ENCODE peak calls at places on chromosomes 13 and 19, in nine cellular contexts. One of them, this sample, is unnamed.

GRCh38 chr19:50230379-50231351 is 27.2 kb downstream of the MYH14 start:
- DNase-seq in RWPE1: no peak
- DNase-seq in ELF-1: peak; percentile 72
- DNase-seq in GM04503: no peak
- DNase-seq in heart right ventricle: no peak
- DNase-seq in activated T-helper 1 cell treated with Interleukin-2 at 50 U/mL for 16 hours: no peak
- DNase-seq in EH: no peak
- DNase-seq in stimulated activated CD4-positive, alpha-beta T cell treated with anti-CD3 and anti-CD28 coated beads, Interleukin-4, amount 100 ng/mL, for 1 hour: no peak
- DNase-seq in stimulated activated CD8-positive, alpha-beta memory T cell treated with anti-CD3 and anti-CD28 coated beads, Interleukin-4, amount 100 ng/mL, for 1 hour: no peak
- DNase-seq in this sample: peak; percentile 76

GRCh38 chr13:113468029-113468428 is 14.7 kb upstream of the ADPRHL1 start:
- DNase-seq in RWPE1: no peak
- DNase-seq in ELF-1: no peak
- DNase-seq in GM04503: no peak
- DNase-seq in heart right ventricle: no peak
- DNase-seq in activated T-helper 1 cell treated with Interleukin-2 at 50 U/mL for 16 hours: no peak
- DNase-seq in EH: no peak
- DNase-seq in stimulated activated CD4-positive, alpha-beta T cell treated with anti-CD3 and anti-CD28 coated beads, Interleukin-4, amount 100 ng/mL, for 1 hour: no peak
- DNase-seq in stimulated activated CD8-positive, alpha-beta memory T cell treated with anti-CD3 and anti-CD28 coated beads, Interleukin-4, amount 100 ng/mL, for 1 hour: no peak
- DNase-seq in this sample: no peak

GRCh38 chr13:111559612-111560423 is 239.4 kb downstream of the TEX29 start:
- DNase-seq in RWPE1: no peak
- DNase-seq in ELF-1: no peak
- DNase-seq in GM04503: no peak
- DNase-seq in heart right ventricle: no peak
- DNase-seq in activated T-helper 1 cell treated with Interleukin-2 at 50 U/mL for 16 hours: no peak
- DNase-seq in EH: no peak
- DNase-seq in stimulated activated CD4-positive, alpha-beta T cell treated with anti-CD3 and anti-CD28 coated beads, Interleukin-4, amount 100 ng/mL, for 1 hour: no peak
- DNase-seq in stimulated activated CD8-positive, alpha-beta memory T cell treated with anti-CD3 and anti-CD28 coated beads, Interleukin-4, amount 100 ng/mL, for 1 hour: no peak
- DNase-seq in this sample: no peak

GRCh38 chr19:18999896-19000620 is 33.3 kb downstream of the SUGP2 start:
- DNase-seq in RWPE1: no peak
- DNase-seq in ELF-1: no peak
- DNase-seq in GM04503: no peak
- DNase-seq in heart right ventricle: no peak
- DNase-seq in activated T-helper 1 cell treated with Interleukin-2 at 50 U/mL for 16 hours: no peak
- DNase-seq in EH: peak; percentile 19
- DNase-seq in stimulated activated CD4-positive, alpha-beta T cell treated with anti-CD3 and anti-CD28 coated beads, Interleukin-4, amount 100 ng/mL, for 1 hour: no peak
- DNase-seq in stimulated activated CD8-positive, alpha-beta memory T cell treated with anti-CD3 and anti-CD28 coated beads, Interleukin-4, amount 100 ng/mL, for 1 hour: no peak
- DNase-seq in this sample: peak; percentile 30

GRCh38 chr13:109779074-109779473 is 7.3 kb downstream of the IRS2 start:
- DNase-seq in RWPE1: no peak
- DNase-seq in ELF-1: no peak
- DNase-seq in GM04503: no peak
- DNase-seq in heart right ventricle: no peak
- DNase-seq in activated T-helper 1 cell treated with Interleukin-2 at 50 U/mL for 16 hours: no peak
- DNase-seq in EH: no peak
- DNase-seq in stimulated activated CD4-positive, alpha-beta T cell treated with anti-CD3 and anti-CD28 coated beads, Interleukin-4, amount 100 ng/mL, for 1 hour: no peak
- DNase-seq in stimulated activated CD8-positive, alpha-beta memory T cell treated with anti-CD3 and anti-CD28 coated beads, Interleukin-4, amount 100 ng/mL, for 1 hour: no peak
- DNase-seq in this sample: no peak

GRCh38 chr19:12733907-12734214 is 623 bp downstream of the TRIR start:
- DNase-seq in RWPE1: no peak
- DNase-seq in ELF-1: no peak
- DNase-seq in GM04503: no peak
- DNase-seq in heart right ventricle: no peak
- DNase-seq in activated T-helper 1 cell treated with Interleukin-2 at 50 U/mL for 16 hours: no peak
- DNase-seq in EH: peak; percentile 13
- DNase-seq in stimulated activated CD4-positive, alpha-beta T cell treated with anti-CD3 and anti-CD28 coated beads, Interleukin-4, amount 100 ng/mL, for 1 hour: no peak
- DNase-seq in stimulated activated CD8-positive, alpha-beta memory T cell treated with anti-CD3 and anti-CD28 coated beads, Interleukin-4, amount 100 ng/mL, for 1 hour: no peak
- DNase-seq in this sample: no peak

GRCh38 chr13:110262494-110262893 is 44.5 kb downstream of the COL4A1 start:
- DNase-seq in RWPE1: no peak
- DNase-seq in ELF-1: no peak
- DNase-seq in GM04503: no peak
- DNase-seq in heart right ventricle: no peak
- DNase-seq in activated T-helper 1 cell treated with Interleukin-2 at 50 U/mL for 16 hours: no peak
- DNase-seq in EH: no peak
- DNase-seq in stimulated activated CD4-positive, alpha-beta T cell treated with anti-CD3 and anti-CD28 coated beads, Interleukin-4, amount 100 ng/mL, for 1 hour: no peak
- DNase-seq in stimulated activated CD8-positive, alpha-beta memory T cell treated with anti-CD3 and anti-CD28 coated beads, Interleukin-4, amount 100 ng/mL, for 1 hour: no peak
- DNase-seq in this sample: no peak

GRCh38 chr19:10881403-10882107 is 10.2 kb downstream of the CARM1 start:
- DNase-seq in RWPE1: no peak
- DNase-seq in ELF-1: peak; percentile 73
- DNase-seq in GM04503: no peak
- DNase-seq in heart right ventricle: no peak
- DNase-seq in activated T-helper 1 cell treated with Interleukin-2 at 50 U/mL for 16 hours: no peak
- DNase-seq in EH: no peak
- DNase-seq in stimulated activated CD4-positive, alpha-beta T cell treated with anti-CD3 and anti-CD28 coated beads, Interleukin-4, amount 100 ng/mL, for 1 hour: no peak
- DNase-seq in stimulated activated CD8-positive, alpha-beta memory T cell treated with anti-CD3 and anti-CD28 coated beads, Interleukin-4, amount 100 ng/mL, for 1 hour: no peak
- DNase-seq in this sample: peak; percentile 50

GRCh38 chr13:40786568-40786996 is 2.8 kb upstream of the SLC25A15 start:
- DNase-seq in RWPE1: no peak
- DNase-seq in ELF-1: no peak
- DNase-seq in GM04503: no peak
- DNase-seq in heart right ventricle: no peak
- DNase-seq in activated T-helper 1 cell treated with Interleukin-2 at 50 U/mL for 16 hours: no peak
- DNase-seq in EH: peak; percentile 59
- DNase-seq in stimulated activated CD4-positive, alpha-beta T cell treated with anti-CD3 and anti-CD28 coated beads, Interleukin-4, amount 100 ng/mL, for 1 hour: no peak
- DNase-seq in stimulated activated CD8-positive, alpha-beta memory T cell treated with anti-CD3 and anti-CD28 coated beads, Interleukin-4, amount 100 ng/mL, for 1 hour: no peak
- DNase-seq in this sample: no peak

GRCh38 chr19:13689050-13689449 is 75.3 kb upstream of the MRI1 start:
- DNase-seq in RWPE1: peak; percentile 53
- DNase-seq in ELF-1: peak; percentile 57
- DNase-seq in GM04503: no peak
- DNase-seq in heart right ventricle: no peak
- DNase-seq in activated T-helper 1 cell treated with Interleukin-2 at 50 U/mL for 16 hours: no peak
- DNase-seq in EH: peak; percentile 46
- DNase-seq in stimulated activated CD4-positive, alpha-beta T cell treated with anti-CD3 and anti-CD28 coated beads, Interleukin-4, amount 100 ng/mL, for 1 hour: no peak
- DNase-seq in stimulated activated CD8-positive, alpha-beta memory T cell treated with anti-CD3 and anti-CD28 coated beads, Interleukin-4, amount 100 ng/mL, for 1 hour: no peak
- DNase-seq in this sample: peak; percentile 19

GRCh38 chr13:94323746-94324408 is 155.6 kb downstream of the DCT start:
- DNase-seq in RWPE1: no peak
- DNase-seq in ELF-1: no peak
- DNase-seq in GM04503: no peak
- DNase-seq in heart right ventricle: no peak
- DNase-seq in activated T-helper 1 cell treated with Interleukin-2 at 50 U/mL for 16 hours: peak; percentile 13
- DNase-seq in EH: no peak
- DNase-seq in stimulated activated CD4-positive, alpha-beta T cell treated with anti-CD3 and anti-CD28 coated beads, Interleukin-4, amount 100 ng/mL, for 1 hour: no peak
- DNase-seq in stimulated activated CD8-positive, alpha-beta memory T cell treated with anti-CD3 and anti-CD28 coated beads, Interleukin-4, amount 100 ng/mL, for 1 hour: no peak
- DNase-seq in this sample: no peak